ENCODE peak calls at places on chromosome 9, in four cellular contexts. N is HepG2, R is K562, V is A549. F is an unnamed sample.

GRCh38 chr9:98101416-98101815 is 17.6 kb downstream of the TRIM14 start:
- DNase-seq in N (no peak), R (no peak), V (no peak), F (no peak)

GRCh38 chr9:14119694-14120514 is 194.0 kb downstream of the NFIB start:
- DNase-seq in N (no peak), R (no peak), V (no peak), F (no peak)

GRCh38 chr9:117076571-117077300 is 338.1 kb downstream of the ASTN2 start:
- DNase-seq in N (no peak), R (no peak), V (no peak), F (no peak)

GRCh38 chr9:87382902-87383301 is 114.8 kb upstream of the DAPK1 start:
- DNase-seq in N (no peak), R (no peak), V (peak), F (no peak)

GRCh38 chr9:37035472-37036236 is 1.6 kb upstream of the PAX5 start:
- DNase-seq in N (no peak), R (no peak), V (no peak), F (no peak)

GRCh38 chr9:98892296-98892695 is 51.4 kb upstream of the COL15A1 start:
- DNase-seq in N (no peak), R (no peak), V (no peak), F (no peak)

GRCh38 chr9:34279431-34279830 is 49.6 kb downstream of the KIF24 start:
- DNase-seq in N (no peak), R (no peak), V (no peak), F (no peak)

GRCh38 chr9:77582572-77583365 is 65.4 kb downstream of the GNA14 start:
- DNase-seq in N (no peak), R (no peak), V (no peak), F (no peak)

GRCh38 chr9:89410709-89411111 is 87.2 kb downstream of the SEMA4D start:
- DNase-seq in N (no peak), R (no peak), V (no peak), F (no peak)

GRCh38 chr9:26261503-26262330 is 583.5 kb upstream of the TUSC1 start:
- DNase-seq in N (no peak), R (no peak), V (peak), F (no peak)

GRCh38 chr9:84970432-84970831 is 300.9 kb downstream of the NTRK2 start:
- DNase-seq in N (no peak), R (no peak), V (peak), F (no peak)

GRCh38 chr9:23343226-23343625 is 482.8 kb downstream of the ELAVL2 start:
- DNase-seq in N (peak), R (no peak), V (no peak), F (no peak)

GRCh38 chr9:117932585-117932984 is 228.4 kb downstream of the TLR4 start:
- DNase-seq in N (no peak), R (no peak), V (no peak), F (no peak)

GRCh38 chr9:133161542-133161950 is 2.2 kb downstream of the GBGT1 start:
- DNase-seq in N (no peak), R (no peak), V (no peak), F (no peak)

GRCh38 chr9:116525611-116526010 is 161.5 kb upstream of the TRIM32 start:
- DNase-seq in N (peak), R (no peak), V (no peak), F (no peak)

GRCh38 chr9:94030318-94031179 is 53.7 kb upstream of the PTPDC1 start:
- DNase-seq in N (peak), R (peak), V (peak), F (peak)

GRCh38 chr9:16321461-16322119 is 548.9 kb downstream of the BNC2 start:
- DNase-seq in N (no peak), R (no peak), V (peak), F (no peak)

GRCh38 chr9:13014484-13014883 is 239.7 kb downstream of the LURAP1L start:
- DNase-seq in N (no peak), R (no peak), V (no peak), F (no peak)

DNA sequence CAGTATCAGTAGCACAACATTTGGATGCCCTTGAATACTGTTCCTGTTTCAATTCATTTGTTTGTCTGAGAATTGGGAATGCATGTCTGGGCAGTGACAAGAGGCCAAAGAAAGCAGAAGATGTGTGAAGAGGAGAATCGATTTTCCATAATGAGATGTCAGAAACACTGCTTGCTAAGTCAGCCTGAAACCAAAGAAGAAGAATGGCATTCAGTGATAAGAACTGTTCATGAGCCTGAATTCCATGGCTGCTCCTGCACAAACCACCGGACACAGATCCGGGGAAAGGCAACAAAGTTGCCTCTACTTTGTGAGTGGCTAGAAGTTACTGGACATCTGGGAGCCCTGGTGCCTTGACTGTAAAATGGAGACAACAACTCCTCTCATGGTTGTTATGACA is 207.2 kb upstream of the RASEF start:
- DNase-seq in N (peak), R (no peak), V (no peak), F (no peak)
- TF ChIP-seq RNF2 in N (no peak), R (no peak), V (no peak), F (no peak)

DNA sequence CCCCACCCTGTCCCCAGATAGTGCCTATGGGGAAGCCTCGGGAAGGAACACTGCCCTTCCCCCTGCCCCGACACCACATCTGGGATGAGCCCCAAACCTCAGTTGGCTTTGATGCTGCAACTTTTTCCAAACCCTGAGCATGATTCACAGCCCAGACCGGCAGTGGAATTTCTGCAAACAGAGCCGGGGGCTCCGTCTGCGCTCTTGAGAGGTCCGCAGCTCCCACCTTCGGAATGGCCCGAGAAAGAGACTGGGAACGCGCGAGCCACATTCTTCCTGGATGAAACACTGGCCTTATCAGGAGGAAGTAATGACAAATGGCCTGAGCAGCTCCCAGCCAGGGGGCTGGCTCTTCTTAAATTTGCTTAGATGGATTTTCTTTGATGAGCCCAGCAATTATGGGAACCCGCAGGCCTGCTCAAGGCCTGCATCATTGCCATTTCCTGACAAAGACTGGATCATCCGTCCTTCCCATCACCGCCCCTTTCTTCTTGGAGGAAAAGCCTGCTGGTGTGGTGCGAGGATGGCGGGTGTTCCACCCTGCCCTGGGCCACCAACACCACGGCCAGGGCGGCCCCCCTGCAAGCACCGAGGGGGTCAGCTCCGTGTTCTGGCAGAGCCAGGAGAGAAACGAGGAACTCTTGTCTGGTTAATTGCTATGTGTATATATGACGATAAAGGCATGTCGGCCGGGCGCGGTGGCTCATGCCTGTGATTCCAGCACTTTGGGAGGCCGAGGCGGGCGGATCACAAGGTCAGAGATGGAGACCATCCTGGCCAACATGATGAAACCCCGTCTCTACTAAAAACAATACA is 38.8 kb upstream of the COL5A1 start:
- DNase-seq in N (peak), R (no peak), V (peak), F (peak)
- TF ChIP-seq RNF2 in N (no peak), R (no peak), V (no peak), F (no peak)

GRCh38 chr9:112868956-112869594 is 21.6 kb downstream of the SLC46A2 start:
- DNase-seq in N (no peak), R (no peak), V (no peak), F (no peak)

GRCh38 chr9:112866662-112867274 is 23.9 kb downstream of the SLC46A2 start:
- DNase-seq in N (no peak), R (peak), V (peak), F (peak)

GRCh38 chr9:112868461-112868860 is 22.2 kb downstream of the SLC46A2 start:
- DNase-seq in N (no peak), R (no peak), V (no peak), F (no peak)

GRCh38 chr9:112864982-112865381 is 25.7 kb downstream of the SLC46A2 start:
- DNase-seq in N (no peak), R (no peak), V (no peak), F (no peak)

DNA sequence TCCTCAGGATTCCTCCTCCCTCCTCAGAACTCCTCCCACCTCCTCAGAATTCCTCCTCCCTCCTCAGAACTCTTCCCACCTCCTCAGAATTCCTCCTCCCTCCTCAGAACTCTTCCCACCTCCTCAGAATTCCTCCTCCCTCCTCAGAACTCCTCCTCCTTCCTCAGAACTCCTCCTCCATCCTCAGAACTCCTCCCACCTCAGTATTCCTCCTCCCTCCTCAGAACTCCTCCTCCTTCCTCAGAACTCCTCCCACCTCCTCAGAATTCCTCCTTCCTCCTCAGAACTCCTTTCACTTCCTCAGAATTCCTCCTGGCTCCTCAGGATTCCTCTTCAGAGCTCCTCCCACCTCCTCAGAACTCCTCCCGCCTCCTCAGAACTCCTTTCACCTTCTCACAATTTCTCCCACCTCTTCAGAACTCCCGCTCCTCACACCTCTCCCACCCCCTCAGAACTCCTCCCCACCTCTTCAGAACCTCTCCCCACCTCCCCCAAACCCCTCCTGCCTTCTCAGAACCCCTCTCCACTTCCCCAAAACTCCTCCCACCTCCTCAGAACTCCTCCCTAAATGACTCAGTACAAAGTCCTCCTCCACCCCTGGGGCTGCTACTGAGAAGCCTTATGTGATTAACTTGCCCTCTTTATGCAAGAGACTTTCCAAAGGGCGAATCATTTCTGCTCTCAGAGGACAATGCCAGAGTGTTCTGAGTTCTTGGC is 23.2 kb downstream of the SLC46A2 start:
- DNase-seq in N (peak), R (peak), V (peak), F (no peak)
- TF ChIP-seq RNF2 in N (no peak), R (no peak), V (no peak), F (no peak)

GRCh38 chr9:127133739-127134167 is 11.3 kb upstream of the ANGPTL2 start:
- DNase-seq in N (no peak), R (no peak), V (no peak), F (no peak)

GRCh38 chr9:127131871-127132270 is 9.4 kb upstream of the ANGPTL2 start:
- DNase-seq in N (no peak), R (no peak), V (no peak), F (no peak)

GRCh38 chr9:127132375-127132774 is 9.9 kb upstream of the ANGPTL2 start:
- DNase-seq in N (no peak), R (no peak), V (no peak), F (no peak)

GRCh38 chr9:127135056-127135745 is 12.8 kb upstream of the ANGPTL2 start:
- DNase-seq in N (no peak), R (no peak), V (no peak), F (no peak)

GRCh38 chr9:127132921-127133647 is 10.6 kb upstream of the ANGPTL2 start:
- DNase-seq in N (no peak), R (no peak), V (peak), F (no peak)
- TF ChIP-seq RNF2 in N (no peak), R (no peak), V (no peak), F (no peak)

DNA sequence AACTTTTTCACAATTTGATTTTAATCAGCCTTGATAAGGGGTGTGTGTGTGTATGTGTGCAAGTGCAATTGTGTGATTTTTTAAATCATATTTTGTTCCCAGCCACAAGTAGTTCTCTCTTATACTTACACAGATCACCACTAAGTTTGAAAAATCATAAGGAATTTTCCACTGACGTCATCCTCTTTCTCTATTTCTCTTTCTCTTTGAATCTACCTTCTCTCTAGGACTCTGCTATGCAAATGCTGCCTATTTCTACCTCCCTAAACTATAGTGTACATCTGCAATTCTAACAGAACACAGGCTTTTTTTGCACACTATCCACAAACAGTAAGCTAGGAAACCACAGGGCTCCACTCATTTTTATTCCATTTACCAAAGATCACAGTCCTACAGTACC is 254.6 kb upstream of the CYLC2 start:
- DNase-seq in N (no peak), R (no peak), V (no peak), F (no peak)
- TF ChIP-seq RNF2 in N (no peak), R (no peak), V (no peak), F (no peak)

DNA sequence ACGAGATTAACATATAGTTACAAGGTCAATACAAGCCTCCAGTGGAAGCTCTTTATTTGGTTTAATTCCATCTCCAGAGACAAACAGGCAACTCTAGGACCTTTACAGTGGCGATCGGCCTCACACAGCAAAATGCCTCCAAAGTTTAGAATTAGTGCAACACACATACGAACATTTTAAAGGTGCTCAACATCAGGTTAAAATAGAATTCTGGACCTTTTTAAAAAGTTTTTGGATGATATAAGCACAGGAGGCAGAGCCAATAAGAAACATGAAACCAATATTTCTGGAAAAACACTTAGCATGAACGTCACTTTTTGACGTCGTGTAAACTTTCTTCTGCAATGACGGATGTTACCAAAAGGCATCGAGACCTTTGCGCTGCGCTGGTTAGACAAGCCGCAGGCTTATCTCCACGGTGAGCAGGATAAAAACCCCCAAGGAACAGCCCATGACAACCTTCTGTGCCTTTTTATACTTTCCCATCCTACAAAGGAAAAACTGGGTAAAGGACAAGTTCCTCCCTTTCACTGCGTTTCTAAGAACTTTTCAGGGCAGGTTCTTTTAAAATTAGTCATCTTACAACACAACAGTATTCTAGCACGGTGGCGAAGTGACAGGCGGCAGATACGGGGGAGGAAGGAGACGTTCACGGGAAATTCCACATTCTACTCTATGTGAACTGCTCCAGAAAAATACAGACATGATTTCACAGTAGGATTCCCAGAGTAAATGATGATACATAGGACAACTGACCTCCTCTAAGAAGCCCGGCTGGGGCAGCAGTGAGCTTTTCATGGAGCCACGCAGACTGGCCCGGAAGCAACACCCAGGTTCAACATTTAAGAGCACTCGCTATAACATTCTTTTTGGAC is 52.2 kb downstream of the USP20 start:
- DNase-seq in N (no peak), R (peak), V (no peak), F (no peak)
- TF ChIP-seq RNF2 in N (no peak), R (no peak), V (no peak), F (no peak)

DNA sequence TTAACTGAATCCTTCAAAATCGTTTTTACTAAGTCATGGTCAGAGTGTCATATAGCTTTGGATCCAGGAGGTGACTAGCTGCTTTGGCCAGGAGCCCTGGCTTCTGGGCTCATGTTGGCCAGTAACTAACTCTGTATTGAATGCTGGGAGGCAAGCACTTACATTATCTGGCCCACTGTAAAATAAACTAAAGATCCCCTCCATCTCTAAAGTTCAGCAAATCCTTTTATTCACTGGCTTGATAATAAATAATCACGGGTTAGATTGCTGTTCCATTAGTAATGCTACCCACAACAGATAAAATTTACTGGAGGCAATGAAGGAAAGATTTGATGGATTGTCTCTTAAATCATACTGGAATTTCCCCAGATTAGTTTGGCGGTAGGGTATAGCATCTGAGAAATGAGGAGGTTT is 382.2 kb upstream of the TLE4 start:
- DNase-seq in N (no peak), R (no peak), V (peak), F (no peak)
- TF ChIP-seq RNF2 in N (no peak), R (no peak), V (no peak), F (no peak)